ENCODE peak calls at places on chromosomes 4 and X, in seven cellular contexts. U is T-helper 1 cell; F is central memory CD4-positive, alpha-beta T cell; C is NCI-H1092 treated with DMSO at 0.1 percent for 48 hours; L is activated naive CD8-positive, alpha-beta T cell treated with anti-CD3 and anti-CD28 coated beads, Interleukin-2, amount 10 ng/mL, durations not matched to agents 7 days and 5 days; R is foreskin keratinocyte; T is HEK293T. E is an unnamed sample.

GRCh38 chrX:133645251-133645650 is 230.0 kb upstream of the GPC4 start:
- DNase-seq in R (no peak), L (no peak), T (no peak), F (no peak), C (no peak), U (no peak), E (no peak)

GRCh38 chrX:125382889-125383288 is 63.2 kb downstream of the TEX13C start:
- DNase-seq in U (no peak), C (no peak), R (no peak), T (no peak), L (no peak), F (no peak), E (no peak)

GRCh38 chr4:150875367-150875766 is 139.7 kb downstream of the LRBA start:
- DNase-seq in T (no peak), C (no peak), F (no peak), R (no peak), U (no peak), L (no peak), E (no peak)

GRCh38 chr4:80268081-80268823 is 1.8 kb downstream of the FGF5 start:
- DNase-seq in F (no peak), T (no peak), L (no peak), U (no peak), R (peak), C (no peak), E (no peak)

GRCh38 chr4:140861359-140862181 is 105.4 kb upstream of the TBC1D9 start:
- DNase-seq in C (peak), R (peak), T (peak), F (peak), U (peak), L (no peak), E (peak)

GRCh38 chr4:112970903-112971302 is 78.5 kb upstream of the ANK2 start:
- DNase-seq in T (no peak), U (no peak), L (no peak), R (no peak), C (no peak), F (no peak), E (no peak)

GRCh38 chrX:1466232-1466661 is 13.5 kb upstream of the ASMTL start:
- DNase-seq in U (no peak), T (no peak), L (peak), F (no peak), C (no peak), R (no peak), E (no peak)

GRCh38 chrX:107978707-107979307 is 3.4 kb downstream of the TEX13B start:
- DNase-seq in F (no peak), C (peak), T (peak), L (no peak), U (no peak), R (no peak), E (peak)

GRCh38 chrX:119828446-119828845 is 24.3 kb downstream of the UPF3B start:
- DNase-seq in L (no peak), T (no peak), C (no peak), F (no peak), U (no peak), R (no peak), E (no peak)

GRCh38 chrX:45424341-45424740 is 223.7 kb upstream of the DIPK2B start:
- DNase-seq in F (no peak), U (no peak), L (no peak), C (no peak), T (no peak), R (no peak), E (no peak)

GRCh38 chr4:39565925-39566630 is 38.8 kb upstream of the UGDH start:
- DNase-seq in C (no peak), L (no peak), F (no peak), R (peak), U (no peak), T (no peak), E (no peak)

GRCh38 chr4:3283916-3284315 is 8.9 kb upstream of the RGS12 start:
- DNase-seq in U (no peak), C (no peak), T (no peak), L (no peak), R (no peak), F (no peak), E (no peak)

GRCh38 chr4:7335363-7336066 is 99.2 kb downstream of the PSAPL1 start:
- DNase-seq in T (peak), F (peak), R (peak), L (peak), C (no peak), U (no peak), E (peak)

GRCh38 chr4:153161599-153161971 is 42.7 kb upstream of the TRIM2 start:
- DNase-seq in U (no peak), L (no peak), R (no peak), C (peak), F (no peak), T (no peak), E (no peak)

GRCh38 chr4:74228691-74229640 is 71.0 kb downstream of the MTHFD2L start:
- DNase-seq in T (peak), U (peak), F (peak), C (peak), R (peak), L (peak), E (peak)

GRCh38 chrX:119537487-119537886 is 27.7 kb downstream of the STEEP1 start:
- DNase-seq in R (no peak), T (no peak), C (no peak), U (no peak), F (no peak), L (no peak), E (no peak)

GRCh38 chr4:48360966-48361470 is 19.7 kb downstream of the SLAIN2 start:
- DNase-seq in C (no peak), R (no peak), U (no peak), F (no peak), L (no peak), T (no peak), E (no peak)

GRCh38 chr4:104693601-104694201 is 199.0 kb upstream of the CXXC4 start:
- DNase-seq in R (no peak), F (no peak), C (no peak), L (no peak), U (no peak), T (no peak), E (no peak)

GRCh38 chr4:93649828-93650227 is 178.7 kb upstream of the ATOH1 start:
- DNase-seq in U (no peak), L (no peak), T (no peak), R (no peak), C (no peak), F (no peak), E (no peak)

GRCh38 chr4:152843476-152844107 is 63.8 kb downstream of the ARFIP1 start:
- DNase-seq in F (no peak), C (no peak), R (no peak), U (no peak), T (no peak), L (no peak), E (no peak)

GRCh38 chr4:90121961-90122748 is 5.0 kb upstream of the CCSER1 start:
- DNase-seq in F (no peak), R (peak), T (no peak), C (no peak), L (no peak), U (no peak), E (no peak)